ENCODE peak calls at places on chromosomes 13 and 19, in seven cellular contexts. Q is neuronal stem cell, U is HepG2, Z is H1, W is neural progenitor cell, B is IMR-90, F is H9. T is an unnamed sample. For H3K4me1, the result is how much of the 10 kb centered on the place peaks cover.

GRCh38 chr13:27607125-27607524 is 13.2 kb downstream of the LNX2 start:
- DNase-seq in Q (no peak), U (peak), Z (no peak), W (no peak), B (peak), F (no peak), T (no peak)

GRCh38 chr13:110182461-110182860 is 124.5 kb downstream of the COL4A1 start:
- DNase-seq in Q (no peak), U (no peak), Z (no peak), W (no peak), B (no peak), F (no peak), T (no peak)

GRCh38 chr19:10820173-10820572 is 15.8 kb downstream of the TMED1 start:
- DNase-seq in Q (no peak), U (no peak), Z (no peak), W (no peak), B (no peak), F (no peak), T (no peak)

GRCh38 chr19:56369886-56370676 is 23.3 kb downstream of the ZNF582 start:
- DNase-seq in Q (no peak), U (no peak), Z (no peak), W (no peak), B (no peak), F (no peak), T (no peak)

GRCh38 chr13:112586334-112586733 is 1.6 kb downstream of the TUBGCP3 start:
- DNase-seq in Q (no peak), U (no peak), Z (no peak), W (no peak), B (no peak), F (no peak), T (no peak)

GRCh38 chr19:50722248-50723013 is 733 bp upstream of the CLEC11A start:
- DNase-seq in Q (no peak), U (no peak), Z (no peak), W (no peak), B (peak), F (no peak), T (no peak)

GRCh38 chr13:29105779-29106178 is 285.6 kb downstream of the MTUS2 start:
- DNase-seq in Q (no peak), U (no peak), Z (no peak), W (peak), B (no peak), F (peak), T (no peak)

GRCh38 chr13:77429320-77430142 is 102.6 kb upstream of the MYCBP2 start:
- DNase-seq in Q (no peak), U (no peak), Z (no peak), W (no peak), B (no peak), F (no peak), T (no peak)

GRCh38 chr19:54390942-54391577 is 24.2 kb upstream of the TTYH1 start:
- DNase-seq in Q (peak), U (peak), Z (no peak), W (peak), B (peak), F (peak), T (peak)

GRCh38 chr13:41900918-41901317 is 60.0 kb downstream of the VWA8 start:
- DNase-seq in Q (no peak), U (peak), Z (no peak), W (no peak), B (peak), F (no peak), T (no peak)

GRCh38 chr19:51026554-51026831 is at the start of gene KLK11:
- DNase-seq in Q (no peak), U (no peak), Z (no peak), W (no peak), B (no peak), F (no peak), T (no peak)

GRCh38 chr19:45670670-45671453 is 2.8 kb downstream of the GIPR start:
- DNase-seq in Q (peak), U (peak), Z (peak), W (peak), B (peak), F (peak), T (peak)

GRCh38 chr13:23567792-23568480 is 2.3 kb upstream of the TNFRSF19 start:
- DNase-seq in Q (peak), U (peak), Z (no peak), W (peak), B (no peak), F (peak), T (no peak)

GRCh38 chr19:39341122-39341719 is 1.0 kb upstream of the SAMD4B start:
- DNase-seq in Q (no peak), U (no peak), Z (no peak), W (peak), B (no peak), F (peak), T (no peak)

GRCh38 chr19:10118960-10119359 is 739 bp downstream of the EIF3G start:
- DNase-seq in Q (no peak), U (no peak), Z (no peak), W (no peak), B (no peak), F (no peak), T (no peak)

GRCh38 chr19:13034636-13035035 is 39.4 kb downstream of the NFIX start:
- DNase-seq in Q (no peak), U (no peak), Z (no peak), W (no peak), B (no peak), F (no peak), T (no peak)

GRCh38 chr13:103941506-103942148 is 875.4 kb upstream of the SLC10A2 start:
- DNase-seq in Q (no peak), U (no peak), Z (no peak), W (no peak), B (no peak), F (no peak), T (no peak)

GRCh38 chr19:46955114-46955812 is 64.4 kb upstream of the NPAS1 start:
- DNase-seq in Q (no peak), U (peak), Z (no peak), W (no peak), B (peak), F (no peak), T (no peak)

DNA sequence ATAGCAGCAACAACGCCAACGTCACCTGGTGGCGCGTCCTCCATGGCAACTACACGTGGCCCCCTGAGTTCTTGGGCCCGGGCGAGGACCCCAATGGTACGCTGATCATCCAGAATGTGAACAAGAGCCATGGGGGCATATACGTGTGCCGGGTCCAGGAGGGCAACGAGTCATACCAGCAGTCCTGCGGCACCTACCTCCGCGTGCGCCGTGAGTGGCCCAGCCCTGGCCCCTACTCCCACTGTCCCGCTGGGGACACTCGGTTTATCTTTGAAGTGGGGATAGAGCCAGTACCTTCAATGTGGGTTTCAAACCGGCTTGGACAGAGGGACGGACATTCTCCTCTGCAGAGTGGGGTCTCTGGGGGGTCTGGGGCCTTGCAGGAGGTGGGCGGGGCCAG is 2.0 kb downstream of the CD79A start:
- DNase-seq in Q (no peak), U (no peak), Z (no peak), W (no peak), B (no peak), F (no peak), T (no peak)
- H3K4me1 ChIP-seq in Q (under half), U (under half), Z (under half), W (under half), B (under half), F (under half), T (under half)

GRCh38 chr19:16301999-16302694 is 22.5 kb upstream of the KLF2 start:
- DNase-seq in Q (no peak), U (no peak), Z (no peak), W (no peak), B (peak), F (no peak), T (no peak)

GRCh38 chr19:16308081-16308480 is 16.5 kb upstream of the KLF2 start:
- DNase-seq in Q (no peak), U (no peak), Z (no peak), W (no peak), B (no peak), F (no peak), T (no peak)

GRCh38 chr19:16306728-16307402 is 17.8 kb upstream of the KLF2 start:
- DNase-seq in Q (no peak), U (no peak), Z (no peak), W (no peak), B (no peak), F (no peak), T (no peak)

GRCh38 chr19:16298334-16298733 is 26.3 kb upstream of the KLF2 start:
- DNase-seq in Q (no peak), U (no peak), Z (no peak), W (no peak), B (no peak), F (no peak), T (no peak)

GRCh38 chr19:16303755-16304154 is 20.9 kb upstream of the KLF2 start:
- DNase-seq in Q (no peak), U (no peak), Z (no peak), W (no peak), B (no peak), F (no peak), T (no peak)
- H3K4me2 ChIP-seq in Q (no peak), U (no peak), Z (no peak), W (no peak), B (no peak), F (no peak), T (no peak)

GRCh38 chr13:84088996-84089395 is 206.7 kb upstream of the SLITRK1 start:
- DNase-seq in Q (no peak), U (no peak), Z (no peak), W (no peak), B (no peak), F (no peak), T (no peak)
- H3K4me1 ChIP-seq in Q (under half), U (under half), Z (under half), W (under half), B (under half), F (under half), T (under half)

GRCh38 chr19:32368781-32369180 is 23.4 kb downstream of the ZNF507 start:
- DNase-seq in Q (no peak), U (no peak), Z (no peak), W (no peak), B (no peak), F (no peak), T (no peak)

GRCh38 chr19:32372726-32373613 is 27.6 kb downstream of the ZNF507 start:
- DNase-seq in Q (no peak), U (peak), Z (no peak), W (no peak), B (no peak), F (no peak), T (no peak)

GRCh38 chr19:32367948-32368536 is 22.6 kb downstream of the ZNF507 start:
- DNase-seq in Q (no peak), U (no peak), Z (no peak), W (no peak), B (no peak), F (no peak), T (no peak)

GRCh38 chr19:32373614-32374295 is 28.3 kb downstream of the ZNF507 start:
- DNase-seq in Q (no peak), U (peak), Z (no peak), W (no peak), B (peak), F (no peak), T (peak)
- H3K4me2 ChIP-seq in Q (no peak), U (peak), Z (no peak), W (no peak), B (peak), F (no peak), T (peak)

T was measured in keratinocyte.